ENCODE peak calls at places on chromosome 17, in nine cellular contexts. One of them, this sample, is unnamed.
A peak's percentile ranks its signal among the peaks of the same experiment; 100 is the strongest.

GRCh38 chr17:15909481-15909991 is 35.4 kb upstream of the ADORA2B start:
- DNase-seq in NCI-H1694 treated with DMSO at 0.1 percent for 48 hours: no peak
- DNase-seq in progenitor cell of endocrine pancreas: no peak
- DNase-seq in Caki2: peak; percentile 5
- DNase-seq in NCI-H1930: no peak
- DNase-seq in mucosa of gallbladder: no peak
- DNase-seq in GM12892: no peak
- DNase-seq in AG04450: no peak
- DNase-seq in GM10248: no peak
- DNase-seq in this sample: no peak

GRCh38 chr17:64778102-64778366 is 115.9 kb upstream of the SMURF2 start:
- DNase-seq in NCI-H1694 treated with DMSO at 0.1 percent for 48 hours: no peak
- DNase-seq in progenitor cell of endocrine pancreas: no peak
- DNase-seq in Caki2: no peak
- DNase-seq in NCI-H1930: no peak
- DNase-seq in mucosa of gallbladder: no peak
- DNase-seq in GM12892: no peak
- DNase-seq in AG04450: no peak
- DNase-seq in GM10248: no peak
- DNase-seq in this sample: no peak

GRCh38 chr17:66649818-66650489 is 185.0 kb upstream of the CACNG5 start:
- DNase-seq in NCI-H1694 treated with DMSO at 0.1 percent for 48 hours: no peak
- DNase-seq in progenitor cell of endocrine pancreas: no peak
- DNase-seq in Caki2: no peak
- DNase-seq in NCI-H1930: no peak
- DNase-seq in mucosa of gallbladder: no peak
- DNase-seq in GM12892: no peak
- DNase-seq in AG04450: no peak
- DNase-seq in GM10248: no peak
- DNase-seq in this sample: no peak

GRCh38 chr17:55587608-55588139 is 76.4 kb upstream of the SMIM36 start:
- DNase-seq in NCI-H1694 treated with DMSO at 0.1 percent for 48 hours: no peak
- DNase-seq in progenitor cell of endocrine pancreas: no peak
- DNase-seq in Caki2: no peak
- DNase-seq in NCI-H1930: no peak
- DNase-seq in mucosa of gallbladder: no peak
- DNase-seq in GM12892: no peak
- DNase-seq in AG04450: no peak
- DNase-seq in GM10248: no peak
- DNase-seq in this sample: no peak

GRCh38 chr17:83173180-83173996 is 94.0 kb downstream of the METRNL start:
- DNase-seq in NCI-H1694 treated with DMSO at 0.1 percent for 48 hours: no peak
- DNase-seq in progenitor cell of endocrine pancreas: no peak
- DNase-seq in Caki2: no peak
- DNase-seq in NCI-H1930: no peak
- DNase-seq in mucosa of gallbladder: peak; percentile 7
- DNase-seq in GM12892: peak; percentile 21
- DNase-seq in AG04450: no peak
- DNase-seq in GM10248: no peak
- DNase-seq in this sample: no peak

GRCh38 chr17:67546578-67547527 is 169.8 kb downstream of the PITPNC1 start:
- DNase-seq in NCI-H1694 treated with DMSO at 0.1 percent for 48 hours: no peak
- DNase-seq in progenitor cell of endocrine pancreas: no peak
- DNase-seq in Caki2: no peak
- DNase-seq in NCI-H1930: no peak
- DNase-seq in mucosa of gallbladder: peak; percentile 70
- DNase-seq in GM12892: peak; percentile 56
- DNase-seq in AG04450: no peak
- DNase-seq in GM10248: peak; percentile 83
- DNase-seq in this sample: no peak

GRCh38 chr17:82053556-82054263 is 2.0 kb downstream of the GPS1 start:
- DNase-seq in NCI-H1694 treated with DMSO at 0.1 percent for 48 hours: no peak
- DNase-seq in progenitor cell of endocrine pancreas: no peak
- DNase-seq in Caki2: no peak
- DNase-seq in NCI-H1930: no peak
- DNase-seq in mucosa of gallbladder: no peak
- DNase-seq in GM12892: no peak
- DNase-seq in AG04450: no peak
- DNase-seq in GM10248: no peak
- DNase-seq in this sample: no peak

GRCh38 chr17:80539022-80539421 is 5.6 kb upstream of the RPTOR start:
- DNase-seq in NCI-H1694 treated with DMSO at 0.1 percent for 48 hours: no peak
- DNase-seq in progenitor cell of endocrine pancreas: no peak
- DNase-seq in Caki2: no peak
- DNase-seq in NCI-H1930: no peak
- DNase-seq in mucosa of gallbladder: no peak
- DNase-seq in GM12892: no peak
- DNase-seq in AG04450: no peak
- DNase-seq in GM10248: no peak
- DNase-seq in this sample: no peak

GRCh38 chr17:35871415-35871814 is 2.7 kb upstream of the HEATR9 start:
- DNase-seq in NCI-H1694 treated with DMSO at 0.1 percent for 48 hours: no peak
- DNase-seq in progenitor cell of endocrine pancreas: no peak
- DNase-seq in Caki2: no peak
- DNase-seq in NCI-H1930: no peak
- DNase-seq in mucosa of gallbladder: no peak
- DNase-seq in GM12892: no peak
- DNase-seq in AG04450: no peak
- DNase-seq in GM10248: no peak
- DNase-seq in this sample: no peak

This sample was measured in activated T-helper 1 cell treated with Interleukin-2 at 50 U/mL for 16 hours.